ENCODE peak calls at places on chromosomes 16 and 17, in five cellular contexts. F is IMR-90, T is GM23338, D is fibroblast of the aortic adventitia, O is fibroblast of mammary gland. E is an unnamed sample.

GRCh38 chr16:84344781-84345180 is 23.6 kb upstream of the ATP2C2 start:
- DNase-seq in F (no peak), T (no peak), D (no peak), O (no peak), E (no peak)

GRCh38 chr16:30054451-30054850 is 11.1 kb upstream of the ALDOA start:
- DNase-seq in F (no peak), T (no peak), D (no peak), O (no peak), E (no peak)

GRCh38 chr16:11168386-11169065 is 87.5 kb downstream of the SOCS1 start:
- DNase-seq in F (peak; percentile 29), T (no peak), D (peak; percentile 30), O (peak; percentile 20), E (no peak)

GRCh38 chr16:84446086-84446485 is 58.4 kb downstream of the MEAK7 start:
- DNase-seq in F (peak; percentile 28), T (no peak), D (peak; percentile 52), O (no peak), E (no peak)

GRCh38 chr17:16419074-16419928 is 3.9 kb downstream of the TRPV2 start:
- DNase-seq in F (peak; percentile 94), T (no peak), D (peak; percentile 83), O (peak; percentile 95), E (peak; percentile 74)

GRCh38 chr17:17216776-17217175 is 10.6 kb upstream of the PLD6 start:
- DNase-seq in F (no peak), T (no peak), D (no peak), O (no peak), E (no peak)

GRCh38 chr17:16455997-16456769 is 35.8 kb downstream of the LRRC75A start:
- DNase-seq in F (no peak), T (no peak), D (no peak), O (no peak), E (no peak)

GRCh38 chr17:3843935-3844516 is 2.0 kb downstream of the NCBP3 start:
- DNase-seq in F (no peak), T (peak; percentile 81), D (peak; percentile 34), O (peak; percentile 34), E (no peak)

GRCh38 chr17:76276461-76277299 is 11.5 kb downstream of the UBALD2 start:
- DNase-seq in F (peak; percentile 31), T (no peak), D (peak; percentile 52), O (peak; percentile 53), E (no peak)

GRCh38 chr16:81261049-81261648 is 22.7 kb downstream of the BCO1 start:
- DNase-seq in F (no peak), T (peak; percentile 61), D (peak; percentile 35), O (peak; percentile 24), E (no peak)

GRCh38 chr17:34199932-34200534 is 55.1 kb upstream of the CCL2 start:
- DNase-seq in F (peak; percentile 87), T (peak; percentile 92), D (peak; percentile 93), O (peak; percentile 87), E (peak; percentile 91)

GRCh38 chr17:65360961-65361552 is 200.4 kb downstream of the AXIN2 start:
- DNase-seq in F (no peak), T (no peak), D (no peak), O (no peak), E (no peak)

GRCh38 chr17:17401271-17401781 is 75.5 kb upstream of the MED9 start:
- DNase-seq in F (no peak), T (peak; percentile 80), D (no peak), O (peak; percentile 51), E (no peak)

GRCh38 chr17:45982791-45983613 is 16.0 kb upstream of the STH start:
- DNase-seq in F (no peak), T (no peak), D (no peak), O (no peak), E (no peak)

GRCh38 chr16:87636741-87637140 is 34.4 kb downstream of the JPH3 start:
- DNase-seq in F (no peak), T (no peak), D (no peak), O (no peak), E (no peak)

GRCh38 chr16:87637357-87637756 is 35.0 kb downstream of the JPH3 start:
- DNase-seq in F (no peak), T (no peak), D (no peak), O (no peak), E (no peak)

GRCh38 chr16:87634411-87634810 is 32.1 kb downstream of the JPH3 start:
- DNase-seq in F (no peak), T (no peak), D (no peak), O (no peak), E (no peak)

GRCh38 chr16:87635541-87636049 is 33.3 kb downstream of the JPH3 start:
- DNase-seq in F (peak; percentile 19), T (peak; percentile 61), D (peak; percentile 57), O (peak; percentile 32), E (no peak)

DNA sequence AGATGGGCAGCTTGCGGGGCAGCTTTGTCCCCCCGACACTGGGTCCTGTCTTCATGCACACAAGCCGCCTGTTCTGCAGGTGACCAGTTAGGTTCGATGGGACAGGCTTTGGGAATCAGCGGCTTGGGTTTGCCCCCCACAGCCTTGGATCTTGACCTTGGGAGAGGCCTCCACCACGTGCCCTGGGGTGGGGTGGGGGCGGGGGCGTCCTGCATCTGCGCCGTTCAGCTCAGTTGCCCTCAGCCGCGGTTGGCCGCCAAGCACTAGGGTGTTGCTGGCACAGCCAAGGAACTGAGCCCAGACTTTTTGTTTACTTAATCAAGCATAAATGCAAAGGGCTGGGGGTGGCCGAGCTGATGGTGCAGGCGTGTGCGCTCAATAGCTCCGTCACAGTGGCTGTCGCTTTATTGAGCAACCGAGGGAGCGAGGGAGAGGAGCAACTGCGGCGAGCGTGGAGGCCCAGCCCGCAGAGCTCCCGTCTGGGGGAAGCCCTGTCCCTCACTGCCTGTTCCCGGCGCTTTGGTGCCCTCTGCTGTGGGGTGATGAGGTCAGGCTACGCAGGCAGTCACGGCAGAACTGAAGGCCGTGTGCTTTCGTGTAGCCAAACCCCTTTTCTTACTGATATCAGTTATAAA is 33.9 kb downstream of the JPH3 start:
- DNase-seq in F (peak; percentile 64), T (peak; percentile 92), D (peak; percentile 78), O (peak; percentile 78), E (peak; percentile 82)
- TF ChIP-seq CTCF in F (peak; percentile 79), T (peak; percentile 65), D (peak; percentile 75), O (peak; percentile 76), E (peak; percentile 72)

DNA sequence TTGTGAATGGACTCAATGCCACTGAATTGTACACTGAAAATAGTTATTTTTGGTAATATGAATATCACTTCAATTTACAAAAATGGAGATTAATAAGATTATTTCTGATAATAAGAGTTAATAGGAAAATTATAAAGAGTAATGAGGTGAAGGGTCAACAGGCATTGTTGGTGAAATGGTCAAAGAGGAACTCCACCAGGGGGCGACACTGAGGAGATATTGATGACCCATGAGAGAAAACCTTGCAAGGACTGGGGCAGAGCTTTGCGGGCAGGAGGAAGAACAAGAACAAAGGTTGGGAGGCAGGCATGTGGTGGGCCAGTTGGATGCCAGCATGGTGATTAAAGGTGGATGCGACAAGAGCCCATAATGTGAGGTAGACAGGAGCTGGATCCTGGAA is 74.0 kb upstream of the XYLT1 start:
- DNase-seq in F (no peak), T (peak; percentile 81), D (no peak), O (no peak), E (no peak)
- TF ChIP-seq CTCF in F (no peak), T (peak; percentile 76), D (peak; percentile 19), O (peak; percentile 38), E (no peak)

DNA sequence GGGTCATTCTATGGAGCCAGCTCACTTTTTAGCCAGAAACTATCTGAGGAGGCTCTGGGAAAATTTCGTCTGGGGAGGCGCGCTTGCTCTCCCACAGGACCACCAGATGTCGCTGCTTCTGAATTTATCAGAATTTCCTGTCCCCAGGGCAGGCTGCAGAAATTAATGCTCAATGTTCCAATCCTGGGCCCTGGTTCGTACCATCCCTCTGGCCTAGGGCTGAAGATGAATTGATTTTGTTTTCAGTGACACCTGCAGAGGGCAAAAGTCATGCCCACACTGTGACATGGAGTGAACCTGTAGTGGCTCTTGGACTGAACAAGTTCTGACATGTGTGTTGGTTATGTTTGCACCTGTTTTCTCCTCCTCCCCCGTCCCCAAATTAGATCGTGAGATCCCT is 482.6 kb downstream of the NPIPA7 start:
- DNase-seq in F (peak; percentile 32), T (peak; percentile 83), D (peak; percentile 46), O (peak; percentile 45), E (no peak)
- TF ChIP-seq CTCF in F (peak; percentile 67), T (peak; percentile 82), D (peak; percentile 69), O (peak; percentile 70), E (peak; percentile 84)

DNA sequence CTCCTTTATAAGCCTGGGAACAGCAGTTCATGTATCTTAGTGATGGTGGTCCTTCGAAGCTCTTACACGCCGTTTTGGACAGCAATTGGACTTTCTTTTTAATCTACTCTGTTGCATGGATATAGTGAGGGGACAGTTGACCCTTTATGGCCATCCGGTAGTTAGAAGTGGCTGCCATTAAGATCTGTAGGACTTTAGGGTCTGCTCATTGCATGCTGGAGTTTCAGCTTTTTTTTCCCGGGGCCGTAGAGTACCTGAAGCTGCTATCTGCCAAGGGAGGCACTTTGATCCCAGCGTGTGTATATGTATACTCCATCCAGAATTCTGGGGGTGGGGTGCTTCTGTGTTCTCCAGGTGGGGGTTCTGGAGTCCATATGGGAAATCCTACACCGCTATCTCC is 1.2 kb downstream of the CYB5D1 start:
- DNase-seq in F (no peak), T (no peak), D (no peak), O (no peak), E (no peak)
- TF ChIP-seq CTCF in F (no peak), T (no peak), D (no peak), O (no peak), E (no peak)

GRCh38 chr16:87298857-87299465 is 18.2 kb downstream of the C16orf95 start:
- DNase-seq in F (no peak), T (no peak), D (no peak), O (no peak), E (no peak)

GRCh38 chr16:87295661-87296531 is 21.3 kb downstream of the C16orf95 start:
- DNase-seq in F (no peak), T (peak; percentile 33), D (no peak), O (no peak), E (no peak)

GRCh38 chr16:87297407-87297806 is 19.8 kb downstream of the C16orf95 start:
- DNase-seq in F (no peak), T (no peak), D (no peak), O (no peak), E (no peak)

GRCh38 chr16:87295259-87295658 is 21.9 kb downstream of the C16orf95 start:
- DNase-seq in F (no peak), T (peak; percentile 76), D (no peak), O (peak; percentile 8), E (no peak)

GRCh38 chr16:87297918-87298631 is 19.1 kb downstream of the C16orf95 start:
- DNase-seq in F (peak; percentile 10), T (peak; percentile 92), D (peak; percentile 22), O (peak; percentile 21), E (no peak)
- TF ChIP-seq CTCF in F (peak; percentile 58), T (peak; percentile 62), D (peak; percentile 68), O (peak; percentile 61), E (peak; percentile 46)

GRCh38 chr17:2792541-2793169 is 3.6 kb upstream of the RAP1GAP2 start:
- DNase-seq in F (no peak), T (no peak), D (no peak), O (no peak), E (no peak)
- TF ChIP-seq CTCF in F (no peak), T (no peak), D (no peak), O (no peak), E (no peak)

DNA sequence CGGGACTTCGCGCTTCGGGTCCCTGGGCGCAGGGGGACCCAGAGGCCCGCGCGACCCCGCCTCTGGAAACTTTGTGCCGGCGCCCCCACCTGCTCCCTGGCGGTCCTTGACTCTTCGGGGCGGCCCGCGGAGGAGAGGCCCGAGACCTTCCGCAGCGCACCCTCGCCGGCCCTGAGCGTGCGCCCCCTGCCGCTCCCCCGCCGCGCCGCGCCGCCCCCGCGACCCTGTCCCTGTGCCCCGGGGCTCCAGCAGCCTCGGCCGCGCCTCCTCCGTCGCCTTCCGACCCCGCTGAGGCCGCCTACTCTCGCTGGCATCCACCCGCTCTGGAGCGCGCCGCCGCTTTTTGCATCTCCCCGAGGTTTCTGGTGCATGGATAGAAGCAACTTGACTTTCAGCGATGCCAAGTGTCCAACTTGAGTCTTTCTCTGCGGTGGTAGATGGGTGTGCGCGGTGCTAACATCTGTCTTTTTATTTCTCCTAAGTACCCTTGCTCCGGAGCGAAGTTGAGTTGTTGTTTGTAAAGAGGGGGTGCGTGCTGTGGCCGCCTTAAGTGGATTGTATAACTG is 414 bp downstream of the DUSP14 start:
- DNase-seq in F (peak; percentile 45), T (peak; percentile 85), D (peak; percentile 48), O (peak; percentile 51), E (no peak)
- TF ChIP-seq CTCF in F (peak; percentile 37), T (peak; percentile 19), D (no peak), O (no peak), E (peak; percentile 48)

E was measured in right atrium auricular region.